ENCODE peak calls at places on chromosomes 5 and 9, in seven cellular contexts. Y is heart right ventricle; V is activated CD8-positive, alpha-beta T cell treated with anti-CD3 and anti-CD28 coated beads for 36 hours; F is stimulated activated CD4-positive, alpha-beta T cell treated with anti-CD3 and anti-CD28 coated beads, Interleukin-2, amount 100 ng/mL, for 48 hours; L is T-cell; U is substantia nigra; H is PC-9. R is an unnamed sample.

GRCh38 chr9:96480736-96481135 is 30.8 kb downstream of the HABP4 start:
- DNase-seq in Y (no peak), V (no peak), F (no peak), L (no peak), U (no peak), H (no peak), R (no peak)

GRCh38 chr9:27421567-27421966 is 102.5 kb upstream of the IFNK start:
- DNase-seq in Y (no peak), V (no peak), F (no peak), L (no peak), U (no peak), H (peak), R (no peak)

GRCh38 chr9:2127486-2127885 is 112.3 kb downstream of the SMARCA2 start:
- DNase-seq in Y (no peak), V (no peak), F (no peak), L (no peak), U (no peak), H (no peak), R (no peak)

GRCh38 chr9:76255781-76256455 is 138.3 kb downstream of the RFK start:
- DNase-seq in Y (peak), V (no peak), F (no peak), L (no peak), U (no peak), H (no peak), R (no peak)

GRCh38 chr9:94936411-94936810 is 209.9 kb downstream of the AOPEP start:
- DNase-seq in Y (no peak), V (no peak), F (no peak), L (no peak), U (no peak), H (no peak), R (no peak)

GRCh38 chr9:19231126-19232035 is 888 bp downstream of the DENND4C start:
- DNase-seq in Y (no peak), V (peak), F (peak), L (no peak), U (no peak), H (no peak), R (no peak)

GRCh38 chr5:150288361-150288760 is 1.2 kb downstream of the CAMK2A start:
- DNase-seq in Y (no peak), V (no peak), F (no peak), L (no peak), U (no peak), H (no peak), R (no peak)

GRCh38 chr5:43203373-43203772 is 11.3 kb downstream of the NIM1K start:
- DNase-seq in Y (no peak), V (no peak), F (no peak), L (no peak), U (no peak), H (no peak), R (no peak)